ENCODE peak calls at places on chromosomes 12 and 14, in eight cellular contexts. Z, M, Q, J, V, F, R and W are unnamed samples.
A peak's percentile ranks its signal among the peaks of the same experiment; 100 is the strongest.

GRCh38 chr14:57609313-57609712 is 115.7 kb upstream of the CCDC198 start:
- DNase-seq in Z (no peak), M (no peak), Q (no peak), J (no peak), V (no peak), F (no peak), R (no peak), W (no peak)

GRCh38 chr12:104450700-104451099 is 6.0 kb upstream of the CHST11 start:
- DNase-seq in Z (no peak), M (no peak), Q (no peak), J (no peak), V (no peak), F (no peak), R (no peak), W (no peak)

GRCh38 chr12:39065455-39065854 is 160.1 kb upstream of the CPNE8 start:
- DNase-seq in Z (no peak), M (no peak), Q (no peak), J (no peak), V (no peak), F (no peak), R (no peak), W (no peak)

GRCh38 chr14:24117179-24117578 is 2.4 kb upstream of the NRL start:
- DNase-seq in Z (no peak), M (no peak), Q (no peak), J (no peak), V (no peak), F (no peak), R (no peak), W (no peak)

GRCh38 chr12:91203610-91204009 is 21.0 kb upstream of the DCN start:
- DNase-seq in Z (no peak), M (no peak), Q (no peak), J (no peak), V (no peak), F (no peak), R (no peak), W (no peak)

GRCh38 chr12:31772685-31773222 is 43.9 kb upstream of the AMN1 start:
- DNase-seq in Z (no peak), M (no peak), Q (no peak), J (no peak), V (no peak), F (no peak), R (no peak), W (no peak)

GRCh38 chr12:55073043-55074022 is 52.9 kb upstream of the OR9K2 start:
- DNase-seq in Z (peak; percentile 81), M (peak; percentile 33), Q (peak; percentile 79), J (peak; percentile 78), V (peak; percentile 57), F (peak; percentile 84), R (peak; percentile 74), W (no peak)

GRCh38 chr12:69097619-69098368 is 141.6 kb upstream of the CPSF6 start:
- DNase-seq in Z (no peak), M (peak; percentile 34), Q (no peak), J (peak; percentile 72), V (peak; percentile 24), F (peak; percentile 85), R (no peak), W (no peak)

GRCh38 chr12:127052491-127053232 is 1214.3 kb upstream of the TMEM132C start:
- DNase-seq in Z (no peak), M (no peak), Q (peak; percentile 54), J (peak; percentile 92), V (peak; percentile 68), F (peak; percentile 73), R (no peak), W (no peak)

GRCh38 chr14:93997082-93997481 is at the start of gene CCDC197:
- DNase-seq in Z (no peak), M (no peak), Q (no peak), J (peak; percentile 17), V (no peak), F (no peak), R (no peak), W (no peak)

GRCh38 chr12:80230068-80230467 is 130.7 kb downstream of the OTOGL start:
- DNase-seq in Z (peak; percentile 69), M (no peak), Q (peak; percentile 21), J (no peak), V (peak; percentile 7), F (no peak), R (no peak), W (no peak)

GRCh38 chr12:116133609-116134214 is 143.8 kb downstream of the MED13L start:
- DNase-seq in Z (no peak), M (no peak), Q (no peak), J (no peak), V (no peak), F (no peak), R (no peak), W (no peak)

GRCh38 chr12:112183141-112183581 is 57.8 kb downstream of the TRAFD1 start:
- DNase-seq in Z (no peak), M (no peak), Q (no peak), J (peak; percentile 70), V (peak; percentile 6), F (peak; percentile 48), R (no peak), W (no peak)

GRCh38 chr14:68148276-68148675 is 328.7 kb downstream of the RAD51B start:
- DNase-seq in Z (no peak), M (peak; percentile 72), Q (no peak), J (peak; percentile 63), V (no peak), F (peak; percentile 58), R (no peak), W (no peak)

GRCh38 chr12:5243014-5243413 is 188.9 kb upstream of the NTF3 start:
- DNase-seq in Z (no peak), M (no peak), Q (no peak), J (no peak), V (no peak), F (no peak), R (no peak), W (no peak)

GRCh38 chr12:63795032-63795687 is 15.5 kb downstream of the RXYLT1 start:
- DNase-seq in Z (peak; percentile 2), M (no peak), Q (no peak), J (no peak), V (no peak), F (no peak), R (no peak), W (no peak)

GRCh38 chr12:82896979-82897378 is 210.3 kb downstream of the TMTC2 start:
- DNase-seq in Z (no peak), M (peak; percentile 61), Q (no peak), J (peak; percentile 62), V (peak; percentile 38), F (peak; percentile 45), R (no peak), W (no peak)

GRCh38 chr12:74890237-74890599 is 319.4 kb downstream of the KCNC2 start:
- DNase-seq in Z (peak; percentile 65), M (peak; percentile 98), Q (no peak), J (peak; percentile 90), V (peak; percentile 92), F (peak; percentile 87), R (no peak), W (no peak)

GRCh38 chr12:6096527-6096926 is 27.9 kb downstream of the VWF start:
- DNase-seq in Z (no peak), M (no peak), Q (no peak), J (no peak), V (no peak), F (no peak), R (no peak), W (no peak)

GRCh38 chr12:74365178-74365964 is 172.3 kb upstream of the ATXN7L3B start:
- DNase-seq in Z (peak; percentile 5), M (no peak), Q (peak; percentile 75), J (peak; percentile 6), V (peak; percentile 43), F (peak; percentile 66), R (no peak), W (no peak)

GRCh38 chr14:70416717-70417349 is at the start of gene SYNJ2BP:
- DNase-seq in Z (peak; percentile 81), M (peak; percentile 76), Q (peak; percentile 90), J (peak; percentile 86), V (peak; percentile 66), F (peak; percentile 69), R (peak; percentile 46), W (peak; percentile 55)

GRCh38 chr12:85147331-85147730 is 111.2 kb downstream of the LRRIQ1 start:
- DNase-seq in Z (peak; percentile 2), M (no peak), Q (peak; percentile 39), J (no peak), V (no peak), F (no peak), R (no peak), W (no peak)

GRCh38 chr14:95156765-95157194 is 549 bp downstream of the DICER1 start:
- DNase-seq in Z (peak; percentile 55), M (no peak), Q (peak; percentile 52), J (peak; percentile 77), V (no peak), F (peak; percentile 14), R (peak; percentile 36), W (no peak)

GRCh38 chr14:74954232-74954946 is 1.0 kb downstream of the PGF start:
- DNase-seq in Z (peak; percentile 92), M (no peak), Q (peak; percentile 94), J (no peak), V (no peak), F (no peak), R (no peak), W (no peak)

GRCh38 chr12:107310621-107311020 is 217.3 kb upstream of the CRY1 start:
- DNase-seq in Z (no peak), M (no peak), Q (no peak), J (no peak), V (no peak), F (no peak), R (no peak), W (no peak)

GRCh38 chr12:131872154-131873046 is 22.0 kb upstream of the ULK1 start:
- DNase-seq in Z (no peak), M (no peak), Q (no peak), J (peak; percentile 98), V (peak; percentile 89), F (peak; percentile 45), R (no peak), W (no peak)

GRCh38 chr14:51929920-51930682 is 59.2 kb upstream of the RTRAF start:
- DNase-seq in Z (no peak), M (no peak), Q (no peak), J (no peak), V (peak; percentile 1), F (no peak), R (no peak), W (no peak)